ENCODE peak calls at places on chromosomes 2 and 18, in six cellular contexts. H is mammary epithelial cell; F is lower lobe of right lung; W is effector memory CD4-positive, alpha-beta T cell; B is OCI-LY7; C is K562. T is an unnamed sample. For H3K36me3 and H3K4me1, the result is how much of the 10 kb centered on the place peaks cover.

GRCh38 chr18:59220784-59221765 is 1.1 kb downstream of the GRP start:
- DNase-seq in B (no peak), W (no peak), F (no peak), H (peak), C (no peak), T (no peak)

GRCh38 chr2:109321570-109321969 is 192.6 kb downstream of the SH3RF3 start:
- DNase-seq in B (no peak), H (no peak), C (no peak), W (no peak), F (no peak), T (no peak)

GRCh38 chr2:23828256-23828980 is 98.5 kb downstream of the ATAD2B start:
- DNase-seq in H (no peak), C (no peak), F (no peak), B (no peak), W (no peak), T (no peak)

GRCh38 chr2:231614559-231615057 is 21.9 kb downstream of the TEX44 start:
- DNase-seq in B (peak), H (no peak), F (peak), W (no peak), C (no peak), T (no peak)

GRCh38 chr2:181319291-181319690 is 137.9 kb upstream of the ITGA4 start:
- DNase-seq in F (no peak), H (no peak), B (no peak), W (no peak), C (no peak), T (no peak)

GRCh38 chr18:47736376-47737140 is 193.9 kb downstream of the SMAD2 start:
- DNase-seq in H (no peak), C (no peak), B (no peak), F (no peak), W (no peak), T (no peak)

GRCh38 chr2:72367530-72368225 is 220.0 kb upstream of the CYP26B1 start:
- DNase-seq in C (no peak), B (no peak), W (no peak), H (peak), F (peak), T (no peak)

GRCh38 chr18:67433971-67434370 is 82.5 kb downstream of the DSEL start:
- DNase-seq in F (no peak), C (no peak), H (no peak), B (no peak), W (no peak), T (no peak)

GRCh38 chr2:174663572-174663971 is 66.0 kb upstream of the WIPF1 start:
- DNase-seq in C (no peak), W (no peak), H (no peak), B (no peak), F (no peak), T (no peak)

GRCh38 chr2:68905116-68905515 is 33.9 kb upstream of the BMP10 start:
- DNase-seq in W (no peak), B (no peak), F (no peak), H (no peak), C (no peak), T (no peak)

GRCh38 chr2:72919414-72920316 is 2.3 kb downstream of the EMX1 start:
- DNase-seq in W (no peak), H (no peak), C (no peak), F (no peak), B (no peak), T (no peak)

GRCh38 chr18:29501952-29502351 is 1325.0 kb upstream of the CDH2 start:
- DNase-seq in W (no peak), B (no peak), C (no peak), H (peak), F (no peak), T (peak)

GRCh38 chr18:7577706-7578105 is 10.6 kb downstream of the PTPRM start:
- DNase-seq in C (no peak), F (no peak), H (no peak), B (no peak), W (no peak), T (no peak)

GRCh38 chr2:10897956-10898355 is 13.8 kb upstream of the KCNF1 start:
- DNase-seq in B (no peak), H (no peak), W (no peak), C (no peak), F (no peak), T (no peak)

GRCh38 chr2:160256511-160256910 is 56.4 kb upstream of the ITGB6 start:
- DNase-seq in B (no peak), F (no peak), H (no peak), W (no peak), C (no peak), T (no peak)

GRCh38 chr2:119223521-119224390 is at the start of gene STEAP3:
- DNase-seq in H (peak), C (peak), B (no peak), F (peak), W (no peak), T (peak)

GRCh38 chr18:58850784-58851469 is 13.8 kb upstream of the ZNF532 start:
- DNase-seq in F (no peak), W (no peak), C (no peak), B (no peak), H (no peak), T (no peak)

GRCh38 chr2:75044291-75044690 is 85.8 kb downstream of the POLE4 start:
- DNase-seq in F (no peak), B (no peak), H (no peak), C (no peak), W (no peak), T (no peak)

GRCh38 chr2:219492575-219492974 is 6.1 kb upstream of the GMPPA start:
- DNase-seq in F (no peak), H (no peak), C (no peak), W (no peak), B (no peak), T (no peak)

DNA sequence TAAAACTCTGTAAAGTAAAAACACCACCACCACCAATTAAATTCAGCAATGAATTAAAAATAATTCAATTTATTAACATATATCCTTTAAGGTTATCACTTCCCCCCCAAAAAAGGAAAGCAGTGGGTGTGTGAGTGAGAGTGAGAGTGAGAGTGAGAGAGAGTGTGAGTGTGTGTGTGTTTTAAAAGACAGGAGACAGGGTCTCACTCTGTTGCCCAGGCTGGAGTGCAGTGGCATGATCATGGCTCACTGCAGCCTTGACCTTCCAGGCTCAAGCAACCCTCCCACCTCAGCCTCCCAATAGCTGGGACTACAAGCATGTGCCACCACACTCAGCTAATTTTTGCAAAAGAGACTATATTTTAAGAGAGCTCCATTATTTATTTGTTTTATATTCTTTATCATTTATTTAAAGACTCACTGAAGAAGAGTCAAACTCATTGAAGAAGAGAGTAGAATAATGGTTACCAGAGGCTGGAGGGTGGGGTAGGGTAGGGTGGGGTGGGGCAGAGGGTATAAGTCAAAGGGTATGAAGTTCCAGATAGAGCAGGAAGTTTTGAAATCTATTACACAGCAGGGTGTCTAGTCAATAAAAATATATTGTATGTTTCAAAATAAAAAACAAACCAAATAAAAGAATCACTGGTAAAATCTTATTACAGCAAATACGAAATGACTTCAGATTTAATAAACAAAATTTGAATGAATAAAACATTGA is 121.6 kb downstream of the C2orf74 start:
- DNase-seq in W (no peak), C (no peak), F (no peak), H (no peak), B (no peak), T (no peak)
- H3K36me3 ChIP-seq in W (under half), C (under half), F (half or more), H (under half), B (half or more), T (under half)

GRCh38 chr2:213148572-213149331 is 2.7 kb downstream of the IKZF2 start:
- DNase-seq in F (no peak), B (peak), W (no peak), H (no peak), C (no peak), T (no peak)
- H3K4me3 ChIP-seq in F (peak), B (peak), W (no peak), H (peak), C (no peak), T (no peak)

GRCh38 chr2:47075361-47076125 is 79.6 kb downstream of the STPG4 start:
- DNase-seq in H (no peak), F (no peak), W (no peak), C (no peak), B (no peak), T (no peak)
- H3K4me1 ChIP-seq in H (under half), F (half or more), W (under half), C (under half), B (under half), T (under half)

GRCh38 chr2:216121255-216121654 is 12.1 kb downstream of the XRCC5 start:
- DNase-seq in F (no peak), C (no peak), H (no peak), B (no peak), W (no peak), T (no peak)
- H3K36me3 ChIP-seq in F (half or more), C (half or more), H (half or more), B (half or more), W (half or more), T (half or more)